ENCODE peak calls at places on chromosomes 6 and 20, in four cellular contexts. Y is lower leg skin, Q is heart left ventricle, G is HCT116. W is an unnamed sample.

GRCh38 chr20:53849471-53850059 is 220.8 kb downstream of the BCAS1 start:
- DNase-seq in G (no peak), Y (no peak), Q (no peak), W (no peak)

GRCh38 chr6:170139531-170139930 is 151.3 kb downstream of the DLL1 start:
- DNase-seq in G (no peak), Y (peak; percentile 78), Q (no peak), W (no peak)

GRCh38 chr6:39078695-39079094 is 30.1 kb downstream of the GLP1R start:
- DNase-seq in Q (no peak), G (no peak), Y (peak; percentile 52), W (no peak)

GRCh38 chr20:21090112-21090737 is 15.9 kb downstream of the LINC00237 start:
- DNase-seq in G (no peak), Y (no peak), Q (no peak), W (no peak)

GRCh38 chr6:87944541-87944954 is 103.1 kb upstream of the SPACA1 start:
- DNase-seq in G (no peak), Y (no peak), Q (peak; percentile 89), W (no peak)

GRCh38 chr6:15504040-15504491 is 158.8 kb downstream of the DTNBP1 start:
- DNase-seq in G (no peak), Y (peak; percentile 92), Q (peak; percentile 86), W (no peak)

GRCh38 chr6:137867685-137868509 is 838 bp downstream of the TNFAIP3 start:
- DNase-seq in G (no peak), Q (peak; percentile 46), Y (peak; percentile 89), W (no peak)

GRCh38 chr20:13723015-13723414 is 61.7 kb downstream of the ESF1 start:
- DNase-seq in Y (no peak), G (no peak), Q (no peak), W (peak; percentile 11)

GRCh38 chr6:154509421-154510143 is 903 bp downstream of the CNKSR3 start:
- DNase-seq in Q (peak; percentile 53), Y (peak; percentile 87), G (no peak), W (no peak)

GRCh38 chr6:19662911-19663310 is 174.3 kb upstream of the ID4 start:
- DNase-seq in Q (no peak), Y (no peak), G (no peak), W (no peak)

GRCh38 chr6:31559958-31560696 is 12.0 kb upstream of the LTA start:
- DNase-seq in Q (peak; percentile 74), Y (no peak), G (no peak), W (no peak)

GRCh38 chr6:54132587-54132986 is 21.3 kb downstream of the MLIP start:
- DNase-seq in Q (no peak), Y (no peak), G (no peak), W (no peak)

GRCh38 chr6:124917769-124918168 is 44.5 kb upstream of the RNF217 start:
- DNase-seq in G (no peak), Y (no peak), Q (no peak), W (no peak)

GRCh38 chr6:168133186-168133585 is 54.2 kb upstream of the FRMD1 start:
- DNase-seq in Y (peak; percentile 57), G (no peak), Q (peak; percentile 59), W (no peak)

GRCh38 chr6:111472933-111473435 is 10.0 kb downstream of the REV3L start:
- DNase-seq in G (no peak), Y (no peak), Q (no peak), W (no peak)

GRCh38 chr6:30759575-30760239 is 15.4 kb upstream of the IER3 start:
- DNase-seq in G (no peak), Q (no peak), Y (no peak), W (peak; percentile 87)

GRCh38 chr6:37135835-37136694 is 33.9 kb upstream of the PIM1 start:
- DNase-seq in G (no peak), Q (no peak), Y (no peak), W (no peak)

GRCh38 chr6:37137881-37138568 is 31.9 kb upstream of the PIM1 start:
- DNase-seq in Y (no peak), G (no peak), Q (no peak), W (peak; percentile 72)

GRCh38 chr6:37136821-37137200 is 33.1 kb upstream of the PIM1 start:
- DNase-seq in Q (no peak), Y (no peak), G (no peak), W (no peak)

GRCh38 chr6:37139223-37139962 is 30.6 kb upstream of the PIM1 start:
- DNase-seq in Q (no peak), Y (no peak), G (no peak), W (no peak)

DNA sequence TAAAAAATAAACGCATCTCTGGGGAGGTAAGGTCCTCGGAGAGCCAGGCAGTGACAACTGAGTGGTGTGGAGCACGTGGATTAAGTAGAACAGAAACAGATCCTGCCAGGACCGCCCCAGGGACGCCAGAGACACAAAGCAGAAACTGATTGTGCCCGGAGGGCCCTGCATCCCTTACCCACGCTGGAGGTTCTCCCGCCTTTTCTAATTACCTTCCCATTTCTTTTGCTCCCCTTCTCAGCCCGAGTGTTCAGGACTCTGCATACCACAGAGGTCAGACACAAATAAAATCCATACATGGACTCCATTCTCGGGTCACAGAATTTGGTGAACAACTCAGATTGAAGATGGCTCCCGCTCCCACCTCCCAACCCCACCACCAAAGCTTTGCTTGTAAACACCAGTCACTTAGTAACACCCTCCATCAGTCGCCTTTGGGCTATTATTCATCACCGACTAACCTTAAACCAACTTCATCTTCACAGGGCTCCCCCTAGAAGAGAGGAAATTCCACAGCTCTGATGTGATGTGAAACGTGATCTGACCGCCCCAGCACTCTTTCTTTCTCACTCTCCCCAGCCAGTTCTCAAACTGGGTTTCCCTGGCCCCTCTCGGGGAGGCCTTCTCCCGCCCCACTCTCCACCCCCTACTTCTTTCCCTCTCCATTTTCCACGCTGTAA is 32.6 kb upstream of the PIM1 start:
- DNase-seq in Q (peak; percentile 33), Y (no peak), G (peak; percentile 68), W (peak; percentile 94)
- H3K4me3 ChIP-seq in Q (no peak overlapping the region), Y (no peak overlapping the region), G (no peak overlapping the region), W (no peak overlapping the region)

GRCh38 chr6:1815827-1816452 is 206.2 kb downstream of the FOXC1 start:
- DNase-seq in G (no peak), Y (no peak), Q (no peak), W (no peak)
- H3K4me3 ChIP-seq in G (no peak overlapping the region), Y (no peak overlapping the region), Q (no peak overlapping the region), W (no peak overlapping the region)

GRCh38 chr6:26028753-26029569 is 58.3 kb upstream of the HFE start:
- DNase-seq in Q (no peak), G (no peak), Y (no peak), W (no peak)

GRCh38 chr6:26026833-26027490 is 60.3 kb upstream of the HFE start:
- DNase-seq in Y (peak; percentile 97), G (peak; percentile 98), Q (peak; percentile 93), W (peak; percentile 79)

GRCh38 chr6:26027491-26028211 is 59.6 kb upstream of the HFE start:
- DNase-seq in Y (no peak), G (no peak), Q (no peak), W (no peak)

GRCh38 chr6:26029570-26029856 is 57.7 kb upstream of the HFE start:
- DNase-seq in Y (no peak), G (no peak), Q (no peak), W (no peak)

DNA sequence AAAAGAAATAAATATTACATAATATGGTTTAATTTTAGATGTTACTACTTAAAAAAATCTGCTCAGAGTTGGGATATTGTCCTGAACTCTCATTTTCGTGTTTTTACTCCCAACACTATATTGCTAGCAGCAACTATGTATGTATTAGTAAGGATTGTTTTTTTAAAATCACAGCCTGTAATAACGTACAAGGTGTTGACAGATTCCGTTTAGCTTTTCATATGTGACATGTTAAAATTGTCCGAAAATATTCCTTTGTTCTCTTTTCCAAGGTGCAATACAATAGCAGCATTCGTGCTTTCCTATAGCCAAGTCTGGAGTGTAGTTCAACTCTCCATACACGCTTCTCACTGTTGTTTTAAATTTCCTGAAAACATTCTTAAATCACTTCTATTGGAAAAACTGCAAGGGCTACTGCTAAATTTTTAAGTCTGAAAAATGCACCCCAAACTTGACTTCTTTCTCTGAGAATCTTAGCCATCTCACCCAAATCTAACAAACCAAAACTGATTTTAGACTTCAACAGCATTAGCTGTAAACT is 58.9 kb upstream of the HFE start:
- DNase-seq in G (no peak), Q (no peak), Y (no peak), W (no peak)
- H3K4me3 ChIP-seq in G (no peak overlapping the region), Q (no peak overlapping the region), Y (no peak overlapping the region), W (no peak overlapping the region)

DNA sequence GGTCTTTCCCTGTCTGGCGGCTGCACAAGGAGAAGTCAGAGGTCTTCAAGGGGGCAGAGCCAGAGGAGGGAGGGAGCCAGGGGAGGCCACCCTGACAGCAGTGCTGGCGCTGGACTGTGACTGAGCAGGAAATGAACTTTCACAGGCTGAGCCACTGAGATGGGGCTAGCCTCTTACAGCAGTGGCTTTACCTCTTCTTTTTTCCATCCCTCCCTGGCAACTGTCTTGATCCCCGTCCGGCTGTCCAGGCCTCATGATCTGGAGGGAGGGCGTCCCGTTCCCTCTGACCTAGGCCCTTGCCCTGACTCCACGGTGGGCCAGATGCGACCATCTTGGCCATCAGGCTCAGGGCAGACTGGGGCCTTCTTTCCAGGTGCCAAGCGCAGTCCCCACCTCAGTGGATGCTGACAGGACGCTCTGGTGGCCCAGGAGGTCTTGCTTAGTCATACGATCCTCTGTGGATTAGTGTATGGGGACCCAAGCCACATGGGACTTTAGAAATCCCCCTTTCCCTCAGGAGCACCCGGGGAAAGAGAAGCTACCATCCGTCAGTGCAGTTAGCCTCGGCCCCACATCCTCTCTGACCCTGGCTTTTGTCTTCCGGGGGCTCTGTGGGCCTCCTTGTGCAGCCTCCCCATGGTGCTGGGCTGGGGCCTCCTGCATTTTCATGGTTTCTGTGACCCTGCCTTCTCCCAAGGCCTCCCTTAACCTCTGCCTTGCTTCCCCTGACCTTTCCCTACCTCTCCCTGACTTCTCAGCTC is 57.4 kb upstream of the CCDC167 start:
- DNase-seq in G (no peak), Q (no peak), Y (no peak), W (no peak)
- H3K4me3 ChIP-seq in G (no peak overlapping the region), Q (no peak overlapping the region), Y (no peak overlapping the region), W (no peak overlapping the region)

GRCh38 chr6:108168501-108168979 is 2.7 kb downstream of the NR2E1 start:
- DNase-seq in G (no peak), Q (peak; percentile 43), Y (no peak), W (no peak)

GRCh38 chr6:108168980-108169800 is 3.4 kb downstream of the NR2E1 start:
- DNase-seq in Q (no peak), G (no peak), Y (no peak), W (no peak)

GRCh38 chr6:108166664-108167448 is 1.0 kb downstream of the NR2E1 start:
- DNase-seq in Y (no peak), Q (no peak), G (no peak), W (no peak)

GRCh38 chr6:108167449-108167903 is 1.7 kb downstream of the NR2E1 start:
- DNase-seq in Y (no peak), Q (no peak), G (no peak), W (no peak)

DNA sequence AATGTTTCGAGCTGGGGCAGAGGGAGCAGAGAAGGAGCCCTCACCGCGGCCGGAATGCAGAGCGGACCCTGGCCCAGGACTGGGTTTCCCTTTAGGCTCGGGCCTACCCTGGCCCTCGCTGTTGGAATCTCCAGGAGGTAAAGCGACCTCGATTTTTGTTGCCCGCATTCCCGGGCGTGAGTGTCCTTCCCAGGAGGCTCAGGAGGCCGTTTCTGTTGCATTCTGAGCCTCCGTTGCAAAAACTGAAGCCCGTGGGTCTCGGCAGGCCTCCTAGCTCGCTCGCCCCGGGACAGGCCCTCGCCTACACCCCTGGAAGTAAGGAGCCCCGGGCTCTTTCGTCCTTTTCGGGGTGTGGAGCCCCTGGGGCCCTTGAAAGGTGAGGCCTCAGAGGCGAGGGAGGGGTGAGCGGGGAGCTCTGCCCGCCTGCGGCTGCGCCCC is 2.2 kb downstream of the NR2E1 start:
- DNase-seq in Q (no peak), G (no peak), Y (no peak), W (no peak)
- H3K4me3 ChIP-seq in Q (peak overlapping the region; percentile 30), G (no peak overlapping the region), Y (no peak overlapping the region), W (no peak overlapping the region)

W was measured in skeletal muscle cell.